ENCODE peak calls at places on chromosomes 3 and 15, in four cellular contexts. One of them, this sample, is unnamed.
A peak's percentile ranks its signal among the peaks of the same experiment; 100 is the strongest.

GRCh38 chr3:42117175-42118008 is 26.2 kb downstream of the TRAK1 start:
- DNase-seq in prostate gland: peak; percentile 45
- DNase-seq in cardiac fibroblast: peak; percentile 55
- DNase-seq in fibroblast of mammary gland: peak; percentile 67
- DNase-seq in this sample: peak; percentile 62

GRCh38 chr3:45020534-45020933 is 5.6 kb upstream of the CLEC3B start:
- DNase-seq in prostate gland: no peak
- DNase-seq in cardiac fibroblast: no peak
- DNase-seq in fibroblast of mammary gland: no peak
- DNase-seq in this sample: no peak

GRCh38 chr3:13433931-13434330 is 13.8 kb upstream of the NUP210 start:
- DNase-seq in prostate gland: no peak
- DNase-seq in cardiac fibroblast: no peak
- DNase-seq in fibroblast of mammary gland: no peak
- DNase-seq in this sample: no peak

GRCh38 chr3:48855681-48856447 is 8.2 kb upstream of the PRKAR2A start:
- DNase-seq in prostate gland: no peak
- DNase-seq in cardiac fibroblast: no peak
- DNase-seq in fibroblast of mammary gland: no peak
- DNase-seq in this sample: no peak

GRCh38 chr3:128425142-128425845 is 41.4 kb downstream of the DNAJB8 start:
- DNase-seq in prostate gland: no peak
- DNase-seq in cardiac fibroblast: no peak
- DNase-seq in fibroblast of mammary gland: no peak
- DNase-seq in this sample: no peak

GRCh38 chr3:34077796-34078195 is 279.4 kb downstream of the PDCD6IP start:
- DNase-seq in prostate gland: no peak
- DNase-seq in cardiac fibroblast: no peak
- DNase-seq in fibroblast of mammary gland: no peak
- DNase-seq in this sample: no peak

GRCh38 chr15:56390739-56391267 is 25.6 kb downstream of the TEX9 start:
- DNase-seq in prostate gland: no peak
- DNase-seq in cardiac fibroblast: no peak
- DNase-seq in fibroblast of mammary gland: peak; percentile 36
- DNase-seq in this sample: no peak

GRCh38 chr3:89278305-89278704 is 170.9 kb downstream of the EPHA3 start:
- DNase-seq in prostate gland: no peak
- DNase-seq in cardiac fibroblast: no peak
- DNase-seq in fibroblast of mammary gland: no peak
- DNase-seq in this sample: no peak

GRCh38 chr3:126672741-126673140 is 17.8 kb upstream of the TXNRD3 start:
- DNase-seq in prostate gland: no peak
- DNase-seq in cardiac fibroblast: no peak
- DNase-seq in fibroblast of mammary gland: no peak
- DNase-seq in this sample: no peak

GRCh38 chr3:146184616-146185015 is 23.6 kb upstream of the PLOD2 start:
- DNase-seq in prostate gland: peak; percentile 57
- DNase-seq in cardiac fibroblast: peak; percentile 35
- DNase-seq in fibroblast of mammary gland: peak; percentile 72
- DNase-seq in this sample: peak; percentile 86

GRCh38 chr3:88189361-88189810 is 39.6 kb downstream of the C3orf38 start:
- DNase-seq in prostate gland: no peak
- DNase-seq in cardiac fibroblast: no peak
- DNase-seq in fibroblast of mammary gland: no peak
- DNase-seq in this sample: peak; percentile 3

GRCh38 chr15:62059108-62059817 is 984 bp downstream of the VPS13C start:
- DNase-seq in prostate gland: no peak
- DNase-seq in cardiac fibroblast: peak; percentile 31
- DNase-seq in fibroblast of mammary gland: no peak
- DNase-seq in this sample: peak; percentile 24

GRCh38 chr15:60137711-60138396 is 133.7 kb downstream of the FOXB1 start:
- DNase-seq in prostate gland: no peak
- DNase-seq in cardiac fibroblast: no peak
- DNase-seq in fibroblast of mammary gland: peak; percentile 8
- DNase-seq in this sample: no peak

GRCh38 chr15:63172376-63173115 is 15.3 kb upstream of the RPS27L start:
- DNase-seq in prostate gland: no peak
- DNase-seq in cardiac fibroblast: no peak
- DNase-seq in fibroblast of mammary gland: no peak
- DNase-seq in this sample: no peak

GRCh38 chr3:119937229-119937628 is 155.3 kb downstream of the NR1I2 start:
- DNase-seq in prostate gland: no peak
- DNase-seq in cardiac fibroblast: peak; percentile 18
- DNase-seq in fibroblast of mammary gland: no peak
- DNase-seq in this sample: no peak

GRCh38 chr3:30199096-30199734 is 407.2 kb upstream of the TGFBR2 start:
- DNase-seq in prostate gland: peak; percentile 54
- DNase-seq in cardiac fibroblast: peak; percentile 76
- DNase-seq in fibroblast of mammary gland: peak; percentile 75
- DNase-seq in this sample: peak; percentile 76

GRCh38 chr15:83653639-83654378 is at the start of gene ADAMTSL3:
- DNase-seq in prostate gland: peak; percentile 76
- DNase-seq in cardiac fibroblast: peak; percentile 70
- DNase-seq in fibroblast of mammary gland: peak; percentile 28
- DNase-seq in this sample: peak; percentile 71

GRCh38 chr3:158845748-158846350 is 44.0 kb downstream of the MFSD1 start:
- DNase-seq in prostate gland: no peak
- DNase-seq in cardiac fibroblast: peak; percentile 28
- DNase-seq in fibroblast of mammary gland: peak; percentile 33
- DNase-seq in this sample: peak; percentile 51

GRCh38 chr15:70875001-70875782 is 17.0 kb downstream of the THAP10 start:
- DNase-seq in prostate gland: no peak
- DNase-seq in cardiac fibroblast: peak; percentile 76
- DNase-seq in fibroblast of mammary gland: peak; percentile 62
- DNase-seq in this sample: peak; percentile 40

GRCh38 chr3:131730581-131730980 is 227.8 kb upstream of the MRPL3 start:
- DNase-seq in prostate gland: no peak
- DNase-seq in cardiac fibroblast: peak; percentile 45
- DNase-seq in fibroblast of mammary gland: peak; percentile 38
- DNase-seq in this sample: peak; percentile 63

DNA sequence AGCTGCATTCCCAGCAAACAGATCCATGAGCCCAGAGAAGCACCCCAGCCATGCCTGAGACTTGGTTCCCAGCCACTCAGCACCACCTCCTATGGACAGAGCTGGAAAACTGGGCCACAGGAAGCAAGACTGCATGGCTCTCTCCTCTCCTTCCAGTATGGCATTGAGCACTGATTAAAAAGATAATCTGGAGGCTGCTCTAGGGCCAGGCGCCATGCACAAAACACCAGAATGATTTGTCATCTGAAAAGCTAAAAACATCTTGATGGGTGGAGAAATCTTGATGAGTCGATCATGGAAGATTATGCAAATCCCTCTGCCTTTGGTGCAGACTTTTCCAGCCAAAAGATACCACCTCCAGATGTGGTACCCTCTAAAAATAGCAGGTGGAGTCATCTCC is 62.7 kb upstream of the MRPS22 start:
- DNase-seq in prostate gland: no peak
- DNase-seq in cardiac fibroblast: no peak
- DNase-seq in fibroblast of mammary gland: peak; percentile 83
- DNase-seq in this sample: no peak
- TF ChIP-seq CTCF in prostate gland: no peak
- TF ChIP-seq CTCF in cardiac fibroblast: no peak
- TF ChIP-seq CTCF in fibroblast of mammary gland: no peak
- TF ChIP-seq CTCF in this sample: no peak

GRCh38 chr3:155407331-155407730 is 113.8 kb upstream of the STRIT1 start:
- DNase-seq in prostate gland: no peak
- DNase-seq in cardiac fibroblast: no peak
- DNase-seq in fibroblast of mammary gland: peak; percentile 15
- DNase-seq in this sample: no peak

GRCh38 chr3:155412856-155413255 is 119.4 kb upstream of the STRIT1 start:
- DNase-seq in prostate gland: no peak
- DNase-seq in cardiac fibroblast: no peak
- DNase-seq in fibroblast of mammary gland: no peak
- DNase-seq in this sample: no peak

GRCh38 chr3:155409336-155409735 is 115.9 kb upstream of the STRIT1 start:
- DNase-seq in prostate gland: no peak
- DNase-seq in cardiac fibroblast: no peak
- DNase-seq in fibroblast of mammary gland: no peak
- DNase-seq in this sample: no peak

GRCh38 chr3:155407971-155408370 is 114.5 kb upstream of the STRIT1 start:
- DNase-seq in prostate gland: no peak
- DNase-seq in cardiac fibroblast: no peak
- DNase-seq in fibroblast of mammary gland: peak; percentile 43
- DNase-seq in this sample: no peak

GRCh38 chr3:155411500-155412223 is 118.2 kb upstream of the STRIT1 start:
- DNase-seq in prostate gland: no peak
- DNase-seq in cardiac fibroblast: no peak
- DNase-seq in fibroblast of mammary gland: peak; percentile 18
- DNase-seq in this sample: peak; percentile 36
- TF ChIP-seq CTCF in prostate gland: no peak
- TF ChIP-seq CTCF in cardiac fibroblast: no peak
- TF ChIP-seq CTCF in fibroblast of mammary gland: peak; percentile 21
- TF ChIP-seq CTCF in this sample: no peak

GRCh38 chr15:77732514-77733335 is 100.0 kb upstream of the LINGO1 start:
- DNase-seq in prostate gland: no peak
- DNase-seq in cardiac fibroblast: no peak
- DNase-seq in fibroblast of mammary gland: no peak
- DNase-seq in this sample: no peak

GRCh38 chr15:77733579-77734300 is 101.0 kb upstream of the LINGO1 start:
- DNase-seq in prostate gland: no peak
- DNase-seq in cardiac fibroblast: no peak
- DNase-seq in fibroblast of mammary gland: no peak
- DNase-seq in this sample: no peak

GRCh38 chr15:77731945-77732344 is 99.2 kb upstream of the LINGO1 start:
- DNase-seq in prostate gland: no peak
- DNase-seq in cardiac fibroblast: no peak
- DNase-seq in fibroblast of mammary gland: no peak
- DNase-seq in this sample: no peak

GRCh38 chr15:77737238-77738037 is 104.7 kb upstream of the LINGO1 start:
- DNase-seq in prostate gland: no peak
- DNase-seq in cardiac fibroblast: no peak
- DNase-seq in fibroblast of mammary gland: no peak
- DNase-seq in this sample: no peak

GRCh38 chr15:77734306-77734705 is 101.6 kb upstream of the LINGO1 start:
- DNase-seq in prostate gland: no peak
- DNase-seq in cardiac fibroblast: no peak
- DNase-seq in fibroblast of mammary gland: no peak
- DNase-seq in this sample: no peak
- TF ChIP-seq CTCF in prostate gland: no peak
- TF ChIP-seq CTCF in cardiac fibroblast: no peak
- TF ChIP-seq CTCF in fibroblast of mammary gland: no peak
- TF ChIP-seq CTCF in this sample: no peak

DNA sequence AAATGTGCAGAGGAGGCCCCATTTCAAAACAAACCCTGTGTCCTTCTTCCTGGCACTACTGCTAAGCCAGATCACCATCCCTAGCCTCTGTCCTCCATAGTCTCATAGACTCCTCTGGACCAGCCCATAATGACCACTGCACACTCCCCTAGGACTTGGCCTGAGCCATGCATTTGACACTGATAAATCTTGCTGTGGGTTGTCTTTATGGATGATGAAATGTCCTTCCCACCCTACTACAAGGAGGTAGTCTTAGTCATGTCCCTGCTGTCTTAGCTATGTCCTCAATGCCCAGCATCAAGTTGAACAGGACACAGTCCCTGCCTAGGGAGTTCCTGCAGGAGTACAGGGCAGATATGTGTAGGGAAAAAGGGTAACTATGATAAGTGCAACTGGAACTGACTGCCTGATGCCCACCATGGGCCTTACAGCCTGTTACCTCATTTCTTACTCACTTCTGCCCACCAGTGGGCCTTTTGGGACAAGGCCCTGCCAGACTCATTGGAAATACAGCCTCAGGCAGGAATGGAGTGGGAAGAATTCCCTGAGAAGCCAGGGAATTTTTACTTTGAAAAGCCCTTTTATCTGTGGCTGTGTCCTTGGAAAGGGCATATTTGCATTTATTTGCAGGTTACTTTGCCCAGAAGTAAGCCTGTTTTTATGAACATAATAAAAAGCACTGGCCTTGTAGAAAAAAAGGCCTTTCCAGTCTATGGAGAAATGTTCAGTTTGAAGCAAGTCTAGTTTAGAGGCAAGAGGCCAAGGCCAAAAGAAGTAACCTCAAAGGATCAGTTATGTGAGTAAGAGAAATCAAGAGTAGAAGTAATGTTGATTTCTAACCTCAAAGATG is 199.6 kb upstream of the EIF1B start:
- DNase-seq in prostate gland: no peak
- DNase-seq in cardiac fibroblast: peak; percentile 19
- DNase-seq in fibroblast of mammary gland: peak; percentile 31
- DNase-seq in this sample: peak; percentile 22
- TF ChIP-seq CTCF in prostate gland: no peak
- TF ChIP-seq CTCF in cardiac fibroblast: peak; percentile 25
- TF ChIP-seq CTCF in fibroblast of mammary gland: peak; percentile 47
- TF ChIP-seq CTCF in this sample: no peak

GRCh38 chr3:196985298-196985697 is 16.7 kb upstream of the PIGZ start:
- DNase-seq in prostate gland: no peak
- DNase-seq in cardiac fibroblast: no peak
- DNase-seq in fibroblast of mammary gland: no peak
- DNase-seq in this sample: no peak

GRCh38 chr3:196981657-196982056 is 13.0 kb upstream of the PIGZ start:
- DNase-seq in prostate gland: no peak
- DNase-seq in cardiac fibroblast: no peak
- DNase-seq in fibroblast of mammary gland: no peak
- DNase-seq in this sample: no peak

GRCh38 chr3:196985954-196986885 is 17.6 kb upstream of the PIGZ start:
- DNase-seq in prostate gland: no peak
- DNase-seq in cardiac fibroblast: no peak
- DNase-seq in fibroblast of mammary gland: no peak
- DNase-seq in this sample: no peak

GRCh38 chr3:196979545-196979944 is 10.9 kb upstream of the PIGZ start:
- DNase-seq in prostate gland: no peak
- DNase-seq in cardiac fibroblast: peak; percentile 92
- DNase-seq in fibroblast of mammary gland: peak; percentile 91
- DNase-seq in this sample: peak; percentile 82

GRCh38 chr3:196983186-196983585 is 14.6 kb upstream of the PIGZ start:
- DNase-seq in prostate gland: no peak
- DNase-seq in cardiac fibroblast: no peak
- DNase-seq in fibroblast of mammary gland: no peak
- DNase-seq in this sample: no peak
- TF ChIP-seq CTCF in prostate gland: no peak
- TF ChIP-seq CTCF in cardiac fibroblast: no peak
- TF ChIP-seq CTCF in fibroblast of mammary gland: no peak
- TF ChIP-seq CTCF in this sample: no peak

This sample was measured in MCF 10A.